ENCODE peak calls at places on chromosomes 6 and 20, in five cellular contexts. U is upper lobe of right lung, B is IMR-90, N is thyroid gland, H is mesenchymal stem cell. Q is an unnamed sample.
A peak's percentile ranks its signal among the peaks of the same experiment; 100 is the strongest.

GRCh38 chr6:24721461-24722215 is 2.7 kb upstream of the C6orf62 start:
- DNase-seq in H (no peak), N (no peak), B (peak; percentile 86), U (no peak), Q (no peak)

GRCh38 chr6:47221565-47221964 is 88.1 kb downstream of the TNFRSF21 start:
- DNase-seq in H (no peak), N (no peak), U (no peak), B (no peak), Q (no peak)

GRCh38 chr20:41287327-41287726 is 30.2 kb downstream of the ZHX3 start:
- DNase-seq in N (no peak), B (peak; percentile 97), U (no peak), H (peak; percentile 55), Q (no peak)

GRCh38 chr6:50818673-50819072 is at the start of gene TFAP2B:
- DNase-seq in U (no peak), B (no peak), H (no peak), N (no peak), Q (no peak)

GRCh38 chr6:78578430-78578829 is 288.9 kb upstream of the IRAK1BP1 start:
- DNase-seq in H (no peak), N (no peak), B (no peak), U (no peak), Q (no peak)

GRCh38 chr6:41965429-41966213 is 24.0 kb upstream of the CCND3 start:
- DNase-seq in N (no peak), U (no peak), B (no peak), H (no peak), Q (no peak)

GRCh38 chr20:6764619-6765018 is 2.9 kb upstream of the BMP2 start:
- DNase-seq in U (no peak), B (no peak), H (no peak), N (no peak), Q (no peak)

GRCh38 chr20:34049897-34050695 is 56.4 kb downstream of the RALY start:
- DNase-seq in N (peak; percentile 38), H (no peak), B (no peak), U (no peak), Q (no peak)

GRCh38 chr20:24572862-24573261 is 103.4 kb downstream of the SYNDIG1 start:
- DNase-seq in B (no peak), H (no peak), U (no peak), N (no peak), Q (no peak)

GRCh38 chr6:139973602-139974373 is 599.3 kb upstream of the CITED2 start:
- DNase-seq in H (peak; percentile 93), U (no peak), B (peak; percentile 92), N (no peak), Q (peak; percentile 77)

GRCh38 chr6:52697903-52698302 is 27.0 kb downstream of the TMEM14A start:
- DNase-seq in U (no peak), H (no peak), N (no peak), B (no peak), Q (no peak)

GRCh38 chr6:108442770-108443520 is 117.8 kb upstream of the FOXO3 start:
- DNase-seq in B (no peak), N (no peak), H (peak; percentile 20), U (no peak), Q (no peak)

GRCh38 chr6:20605581-20605980 is 71.3 kb downstream of the CDKAL1 start:
- DNase-seq in H (peak; percentile 24), N (peak; percentile 81), B (peak; percentile 69), U (no peak), Q (no peak)

GRCh38 chr6:125859691-125860210 is 69.0 kb downstream of the NCOA7 start:
- DNase-seq in N (no peak), U (no peak), H (peak; percentile 62), B (peak; percentile 25), Q (no peak)

GRCh38 chr20:8132632-8133587 is 844 bp downstream of the PLCB1 start:
- DNase-seq in B (no peak), U (peak; percentile 73), N (peak; percentile 19), H (peak; percentile 39), Q (no peak)

GRCh38 chr20:12177657-12178293 is 260.1 kb downstream of the BTBD3 start:
- DNase-seq in N (no peak), B (no peak), U (no peak), H (no peak), Q (no peak)

GRCh38 chr6:148924226-148924989 is 177.6 kb downstream of the UST start:
- DNase-seq in N (no peak), U (no peak), B (no peak), H (no peak), Q (no peak)
- H3K4me3 ChIP-seq in N (no peak overlapping the region), U (no peak overlapping the region), B (no peak overlapping the region), H (no peak overlapping the region), Q (no peak overlapping the region)

DNA sequence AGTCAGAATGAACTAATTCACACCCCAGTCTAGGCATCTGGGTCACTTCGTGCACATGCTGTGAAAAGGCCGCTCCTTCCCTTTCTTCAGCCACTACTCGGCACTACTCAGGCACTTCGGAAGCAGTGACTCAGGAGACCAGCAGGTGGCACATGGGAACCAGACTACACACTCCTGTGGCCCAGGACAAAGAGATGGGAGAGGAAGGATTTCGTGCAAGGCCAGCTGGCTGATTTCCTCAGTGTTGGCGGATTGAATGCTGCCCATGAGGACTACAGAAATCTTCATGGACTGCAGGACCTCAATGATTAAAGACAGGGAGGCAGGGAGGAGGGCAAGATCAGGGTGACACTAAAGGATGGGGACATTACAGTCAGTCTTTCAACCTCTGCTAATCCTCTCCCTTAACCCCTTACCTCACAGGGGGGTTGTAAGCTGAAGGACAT is 117.8 kb upstream of the SPACA1 start:
- DNase-seq in B (peak; percentile 79), U (peak; percentile 82), N (peak; percentile 81), H (peak; percentile 82), Q (peak; percentile 84)
- H3K9me3 ChIP-seq in B (no peaks in the 10 kb centered on the region), U (no peaks in the 10 kb centered on the region), N (no peaks in the 10 kb centered on the region), H (no peaks in the 10 kb centered on the region), Q (no peaks in the 10 kb centered on the region)

DNA sequence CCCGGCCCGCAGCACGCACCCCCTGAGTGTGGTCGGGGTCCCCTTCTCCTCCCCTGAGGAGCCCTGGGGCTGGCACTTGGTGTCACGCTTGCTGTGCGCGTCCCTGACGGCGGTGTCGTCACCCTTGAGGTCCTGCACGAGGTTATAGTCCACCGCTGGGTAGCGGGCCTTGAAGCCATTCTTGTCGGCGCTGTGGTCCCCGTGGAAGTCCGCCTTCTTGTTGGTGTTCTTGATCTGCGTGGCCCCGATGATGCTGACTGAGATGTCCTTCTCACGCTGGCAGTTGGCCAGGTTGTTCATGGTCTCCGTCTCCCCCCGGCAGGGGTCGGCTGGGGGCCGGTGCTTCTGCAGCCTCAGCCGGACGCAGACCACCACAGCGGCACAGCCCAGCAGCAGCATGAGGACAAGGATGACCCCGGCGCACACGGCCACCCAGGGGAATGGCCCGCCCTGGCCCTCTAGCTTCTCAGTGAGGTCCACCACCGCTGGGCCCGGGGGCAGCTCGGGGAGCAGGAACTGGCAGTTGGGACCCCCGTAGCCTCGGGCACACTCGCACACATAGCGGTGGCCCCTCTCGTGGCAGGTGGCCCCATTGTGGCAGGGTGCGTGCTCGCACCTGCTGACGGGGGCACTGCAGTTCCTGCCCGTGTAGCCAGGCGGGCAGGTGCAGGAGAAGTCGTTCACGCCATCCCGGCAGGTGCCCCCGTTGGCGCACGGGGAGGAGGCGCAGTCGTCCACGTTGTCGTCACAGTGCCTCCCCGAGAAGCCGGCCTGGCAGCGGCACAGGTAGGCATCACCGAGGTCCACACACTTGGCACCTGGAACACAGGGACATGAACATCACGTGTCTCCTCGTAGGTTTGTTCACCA is 7.4 kb downstream of the DLL1 start:
- DNase-seq in U (peak; percentile 61), B (no peak), N (no peak), H (no peak), Q (no peak)
- H3K27me3 ChIP-seq in U (peaks cover 14% of the 10 kb centered on the region), B (peaks cover 34% of the 10 kb centered on the region), N (no peaks in the 10 kb centered on the region), H (peaks cover 52% of the 10 kb centered on the region), Q (peaks cover 34% of the 10 kb centered on the region)

DNA sequence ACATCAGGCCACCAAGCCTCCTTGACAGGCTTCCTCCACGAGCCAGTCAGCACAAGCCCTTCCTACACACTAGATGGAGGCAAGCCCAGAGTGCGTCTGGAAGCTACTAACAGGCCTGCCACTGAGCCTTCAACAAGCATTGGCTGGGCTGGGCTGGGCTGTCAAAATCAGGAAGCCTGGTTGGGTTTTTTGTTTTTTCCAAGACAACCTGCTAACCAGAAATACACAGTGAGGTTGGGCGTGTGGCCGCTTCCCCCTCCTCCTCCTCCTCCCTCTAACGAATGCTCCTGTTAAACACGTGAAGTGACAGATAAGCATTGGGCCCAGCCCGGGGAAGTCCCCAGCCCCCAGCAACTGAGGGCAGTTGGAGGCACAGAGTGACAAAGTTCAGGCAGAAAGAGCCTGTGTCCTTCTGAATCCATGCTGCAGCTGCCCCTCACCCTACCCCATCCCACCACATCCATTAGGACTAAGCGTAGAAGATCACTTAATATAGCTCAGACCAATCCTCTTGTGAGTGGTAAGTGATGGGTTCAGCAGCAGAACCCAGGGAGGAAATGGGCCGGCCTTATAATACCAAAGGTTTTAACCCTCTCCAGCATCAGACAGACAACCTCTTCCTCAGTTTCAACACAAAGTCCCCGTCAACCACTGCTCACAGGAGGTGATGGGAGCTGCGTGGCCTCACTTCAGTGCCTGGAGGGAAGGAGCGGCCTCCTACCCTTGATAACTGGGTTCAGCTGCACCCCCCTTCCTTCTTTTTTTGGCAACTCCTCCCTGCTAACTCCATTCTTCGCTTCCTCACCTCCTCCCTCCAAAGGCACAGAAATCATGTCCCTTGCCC is 1.1 kb downstream of the NFATC2 start:
- DNase-seq in H (peak; percentile 58), B (peak; percentile 22), U (peak; percentile 68), N (peak; percentile 92), Q (no peak)
- H3K4me3 ChIP-seq in H (no peak overlapping the region), B (no peak overlapping the region), U (peak overlapping the region; percentile 58), N (no peak overlapping the region), Q (no peak overlapping the region)

GRCh38 chr20:45257711-45258110 is 3.3 kb upstream of the SLPI start:
- DNase-seq in H (no peak), U (no peak), B (no peak), N (no peak), Q (no peak)

GRCh38 chr20:45257161-45257560 is 2.8 kb upstream of the SLPI start:
- DNase-seq in U (no peak), N (no peak), B (no peak), H (no peak), Q (no peak)

GRCh38 chr20:45253260-45253659 is 1.1 kb downstream of the SLPI start:
- DNase-seq in U (no peak), H (no peak), N (no peak), B (no peak), Q (no peak)

GRCh38 chr20:45251884-45252571 is 2.3 kb downstream of the SLPI start:
- DNase-seq in H (no peak), B (no peak), N (no peak), U (no peak), Q (no peak)

DNA sequence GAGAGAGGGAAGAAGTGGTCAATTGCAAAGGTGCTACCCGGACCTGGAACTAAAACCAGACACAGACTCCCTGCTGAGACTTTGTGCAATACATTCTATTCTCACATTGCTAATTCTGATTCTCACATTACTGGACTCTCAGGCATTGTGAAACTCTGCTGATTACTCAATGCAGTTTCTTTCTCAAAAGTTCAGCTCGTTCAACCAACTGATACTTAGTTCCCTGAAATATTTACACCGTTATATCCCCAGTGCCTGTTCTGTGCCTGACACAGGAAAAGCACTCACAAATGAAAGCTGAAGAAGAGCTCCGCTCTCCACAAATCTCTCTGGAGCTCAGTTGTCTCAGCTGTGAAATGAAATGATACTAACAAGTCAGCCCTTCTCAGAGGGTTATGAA is 503 bp upstream of the SLPI start:
- DNase-seq in U (no peak), B (peak; percentile 9), H (peak; percentile 32), N (no peak), Q (no peak)
- H3K9me3 ChIP-seq in U (no peaks in the 10 kb centered on the region), B (no peaks in the 10 kb centered on the region), H (no peaks in the 10 kb centered on the region), N (no peaks in the 10 kb centered on the region), Q (no peaks in the 10 kb centered on the region)